ENCODE peak calls at places on chromosomes 1 and 21, in eight cellular contexts. Z, T, J, Y, M, C, V and H are unnamed samples. For H3K36me3, the result is how much of the 10 kb centered on the place peaks cover.

GRCh38 chr1:6317101-6317760 is 56.3 kb upstream of the GPR153 start:
- DNase-seq in T (no peak), M (no peak), J (no peak), Z (no peak), C (no peak), Y (no peak), V (peak), H (peak)

GRCh38 chr1:56584910-56585528 is 5.7 kb upstream of the PLPP3 start:
- DNase-seq in Z (peak), J (peak), C (no peak), V (peak), M (no peak), T (no peak), Y (peak), H (no peak)

GRCh38 chr1:18118491-18118890 is 10.9 kb downstream of the IGSF21 start:
- DNase-seq in Y (no peak), T (no peak), M (no peak), C (no peak), J (no peak), V (no peak), Z (no peak), H (no peak)

GRCh38 chr1:230825061-230825803 is 43.1 kb downstream of the C1orf198 start:
- DNase-seq in M (no peak), T (no peak), Y (no peak), J (no peak), Z (no peak), V (peak), C (no peak), H (peak)

GRCh38 chr21:29904359-29905282 is 35.2 kb downstream of the GRIK1 start:
- DNase-seq in V (peak), C (no peak), M (no peak), J (no peak), Y (no peak), Z (no peak), T (no peak), H (peak)

GRCh38 chr1:6093061-6093460 is 47.4 kb downstream of the KCNAB2 start:
- DNase-seq in Y (no peak), C (no peak), Z (no peak), J (peak), M (peak), V (no peak), T (no peak), H (no peak)

GRCh38 chr1:17998889-17999288 is 108.7 kb upstream of the IGSF21 start:
- DNase-seq in T (no peak), Y (no peak), Z (no peak), V (peak), J (no peak), M (no peak), C (no peak), H (peak)

GRCh38 chr21:32216293-32216692 is 62.6 kb downstream of the MIS18A start:
- DNase-seq in Z (no peak), C (no peak), J (no peak), Y (no peak), M (no peak), V (no peak), T (no peak), H (no peak)

GRCh38 chr21:28944296-28944695 is 48.4 kb downstream of the LTN1 start:
- DNase-seq in Y (no peak), M (no peak), Z (no peak), V (peak), T (no peak), J (no peak), C (no peak), H (no peak)

GRCh38 chr1:165854101-165854845 is 26.9 kb downstream of the UCK2 start:
- DNase-seq in Y (no peak), Z (no peak), M (no peak), J (no peak), V (peak), C (no peak), T (peak), H (peak)

GRCh38 chr1:81044708-81045107 is 756.0 kb upstream of the ADGRL2 start:
- DNase-seq in T (no peak), J (no peak), Z (no peak), Y (no peak), V (no peak), C (no peak), M (peak), H (peak)

GRCh38 chr1:57204942-57205787 is 218.7 kb downstream of the DAB1 start:
- DNase-seq in Y (no peak), T (no peak), J (no peak), M (no peak), V (peak), C (no peak), Z (peak), H (no peak)

GRCh38 chr21:43984905-43985689 is 27.0 kb upstream of the TRAPPC10 start:
- DNase-seq in M (no peak), J (no peak), Y (no peak), V (peak), C (no peak), Z (no peak), T (no peak), H (no peak)

GRCh38 chr1:12143631-12144155 is 23.1 kb upstream of the TNFRSF1B start:
- DNase-seq in J (peak), Z (no peak), V (peak), M (peak), Y (peak), C (peak), T (peak), H (peak)

DNA sequence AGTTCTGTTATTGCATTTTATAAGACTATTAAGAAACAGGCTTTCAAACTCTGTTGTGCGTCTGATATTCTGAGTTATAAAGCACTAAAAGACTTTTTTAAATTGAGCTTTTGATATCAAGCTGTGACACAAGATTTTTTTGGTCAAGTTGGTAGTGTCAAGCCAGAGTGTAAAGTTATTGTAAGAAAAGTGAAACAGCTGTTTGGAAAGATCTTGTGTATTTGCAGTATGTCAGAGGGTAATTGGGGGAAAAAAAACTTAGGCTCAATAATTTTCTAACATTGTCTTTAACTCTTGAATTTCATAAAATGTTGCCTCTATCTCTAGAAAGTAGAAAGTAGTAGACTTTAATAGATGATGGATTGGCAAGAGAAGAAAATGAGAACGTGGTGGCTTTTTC is 3.8 kb downstream of the CACYBP start:
- DNase-seq in C (no peak), Z (no peak), J (no peak), M (no peak), V (peak), T (no peak), Y (no peak), H (no peak)
- H3K4me3 ChIP-seq in C (no peak), Z (no peak), J (no peak), M (no peak), V (peak), T (no peak), Y (no peak), H (peak)

DNA sequence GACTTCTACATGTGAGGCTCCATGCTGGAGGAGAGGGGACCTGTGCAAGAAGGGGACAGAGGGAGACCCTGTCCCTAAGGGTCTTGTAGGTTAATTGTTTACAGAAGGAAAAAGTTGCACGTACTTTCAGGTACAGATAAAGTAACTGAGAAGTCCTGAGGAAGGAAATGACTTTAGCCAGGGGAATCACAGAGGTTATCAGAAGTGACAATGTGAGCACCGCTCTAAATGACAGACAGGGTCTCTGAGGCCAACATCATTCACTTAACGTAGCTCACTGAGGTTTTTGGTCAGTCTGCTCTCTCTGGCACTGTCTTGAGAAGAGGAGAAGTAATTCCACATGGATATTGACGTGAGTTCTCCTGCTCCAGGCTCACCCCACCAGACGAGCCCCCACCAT is 12.0 kb downstream of the TAF5L start:
- DNase-seq in V (no peak), C (no peak), J (no peak), Z (no peak), Y (no peak), M (no peak), T (no peak), H (no peak)
- H3K36me3 ChIP-seq in V (under half), C (under half), J (under half), Z (half or more), Y (under half), M (under half), T (half or more), H (half or more)

DNA sequence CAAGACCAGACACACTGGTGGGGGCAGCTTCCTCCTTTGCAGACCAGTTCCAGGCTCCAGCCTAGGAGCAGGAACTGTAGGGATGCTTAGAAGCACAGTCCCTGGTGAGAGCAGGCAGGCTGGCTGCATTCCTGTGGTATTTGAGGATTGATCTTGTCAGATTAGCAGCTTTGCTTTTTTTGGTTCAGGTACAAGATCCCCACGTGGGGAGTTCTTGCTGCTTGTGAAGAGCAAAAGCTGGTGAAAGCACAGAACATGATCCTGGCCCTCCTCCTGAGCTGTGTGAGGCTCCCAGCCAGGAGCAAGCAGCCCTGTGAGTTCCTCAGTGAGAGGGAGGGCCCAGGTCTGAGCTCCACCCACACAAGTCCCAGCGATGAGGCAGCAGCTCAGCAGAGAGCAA is 75.3 kb upstream of the ARTN start:
- DNase-seq in V (peak), C (no peak), Z (peak), M (peak), J (peak), Y (peak), T (peak), H (peak)
- H3K4me3 ChIP-seq in V (no peak), C (no peak), Z (no peak), M (no peak), J (no peak), Y (no peak), T (no peak), H (no peak)

DNA sequence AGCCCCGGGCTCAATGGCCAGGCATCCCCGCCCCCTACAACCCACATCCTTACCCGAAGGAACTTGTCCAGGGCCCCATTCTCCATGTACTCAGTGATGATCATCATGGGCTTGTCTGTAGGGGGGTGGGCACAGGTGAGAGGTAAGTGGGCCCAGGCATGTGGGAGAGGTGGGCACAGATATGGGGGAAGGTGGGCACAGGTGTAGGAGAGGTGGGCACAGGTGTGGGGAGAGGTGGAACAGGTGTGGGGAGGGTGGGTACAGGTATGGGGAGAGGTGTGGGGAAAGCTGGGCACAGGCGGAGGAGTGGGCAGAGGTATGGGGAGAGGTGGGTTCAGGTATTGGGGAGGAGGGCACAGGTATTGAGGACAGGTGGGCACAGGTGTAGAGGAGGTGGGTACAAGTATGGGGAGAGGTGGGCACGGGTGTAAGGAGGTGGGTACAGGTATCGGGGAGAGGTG is 23.5 kb downstream of the EPHA2 start:
- DNase-seq in V (no peak), C (no peak), M (no peak), J (no peak), Z (no peak), T (no peak), Y (no peak), H (no peak)
- H3K36me3 ChIP-seq in V (under half), C (half or more), M (under half), J (under half), Z (half or more), T (half or more), Y (under half), H (half or more)

GRCh38 chr1:162695687-162696086 is 63.4 kb downstream of the DDR2 start:
- DNase-seq in C (no peak), Z (peak), M (no peak), J (no peak), Y (no peak), T (no peak), V (no peak), H (no peak)
- H3K4me3 ChIP-seq in C (peak), Z (no peak), M (no peak), J (no peak), Y (no peak), T (no peak), V (peak), H (no peak)